ENCODE peak calls at places on chromosomes 1 and 21, in ten cellular contexts. X, E, A, C, F, M, P, T, N and Q are unnamed samples.

GRCh38 chr1:171017431-171017830 is 73.3 kb upstream of the FMO3 start:
- DNase-seq in T (no peak), E (no peak), X (no peak), F (no peak), M (no peak), N (no peak), P (no peak), A (no peak), C (no peak), Q (no peak)

GRCh38 chr1:222711319-222712252 is 705 bp downstream of the AIDA start:
- DNase-seq in E (peak; percentile 63), F (peak; percentile 45), X (peak; percentile 46), N (peak; percentile 35), M (no peak), T (peak; percentile 64), C (peak; percentile 22), P (peak; percentile 47), A (peak; percentile 44), Q (peak; percentile 58)

GRCh38 chr21:36968414-36968813 is 1.9 kb upstream of the HLCS start:
- DNase-seq in C (no peak), X (no peak), E (no peak), T (no peak), P (no peak), F (no peak), N (no peak), M (no peak), A (no peak), Q (no peak)

GRCh38 chr1:9296850-9297249 is 4.2 kb downstream of the SPSB1 start:
- DNase-seq in M (no peak), C (no peak), A (no peak), F (no peak), P (no peak), T (no peak), N (no peak), X (no peak), E (no peak), Q (no peak)

GRCh38 chr1:203153989-203154821 is 21.4 kb downstream of the MYBPH start:
- DNase-seq in P (no peak), E (peak; percentile 29), F (no peak), N (no peak), A (no peak), T (no peak), M (peak; percentile 14), X (no peak), C (no peak), Q (no peak)

GRCh38 chr1:101506541-101507164 is 269.8 kb downstream of the S1PR1 start:
- DNase-seq in N (no peak), F (no peak), P (peak; percentile 46), A (peak; percentile 15), M (peak; percentile 2), X (no peak), C (no peak), T (no peak), E (peak; percentile 37), Q (no peak)

GRCh38 chr1:12594966-12595838 is 22.8 kb downstream of the DHRS3 start:
- DNase-seq in T (peak; percentile 86), A (no peak), E (peak; percentile 78), N (no peak), C (no peak), F (no peak), M (no peak), P (no peak), X (no peak), Q (peak; percentile 78)

GRCh38 chr1:46484783-46485490 is 4.7 kb upstream of the DMBX1 start:
- DNase-seq in N (no peak), F (no peak), T (no peak), X (no peak), M (no peak), C (no peak), A (no peak), P (no peak), E (no peak), Q (no peak)

GRCh38 chr21:43361127-43361492 is 65.8 kb downstream of the SIK1 start:
- DNase-seq in T (no peak), P (no peak), E (peak; percentile 64), C (no peak), A (no peak), F (no peak), X (no peak), N (no peak), M (no peak), Q (no peak)

GRCh38 chr1:21175670-21176581 is 771 bp downstream of the EIF4G3 start:
- DNase-seq in A (peak; percentile 30), E (no peak), T (peak; percentile 68), P (no peak), F (peak; percentile 34), X (peak; percentile 61), C (no peak), N (no peak), M (no peak), Q (peak; percentile 53)

GRCh38 chr1:65681101-65681500 is 111.6 kb upstream of the PDE4B start:
- DNase-seq in A (no peak), X (no peak), C (no peak), M (peak; percentile 55), E (peak; percentile 50), P (no peak), F (no peak), N (no peak), T (no peak), Q (no peak)

GRCh38 chr1:25563330-25564215 is 20.2 kb downstream of the LDLRAP1 start:
- DNase-seq in C (no peak), E (no peak), N (no peak), T (no peak), A (no peak), F (no peak), P (no peak), M (no peak), X (no peak), Q (no peak)

GRCh38 chr1:224175615-224176014 is 7.4 kb upstream of the DEGS1 start:
- DNase-seq in N (no peak), F (no peak), A (no peak), P (no peak), E (peak; percentile 12), C (no peak), T (peak; percentile 76), M (no peak), X (no peak), Q (no peak)

GRCh38 chr21:38847556-38847955 is 41.8 kb downstream of the ETS2 start:
- DNase-seq in E (no peak), A (no peak), X (no peak), P (no peak), T (no peak), C (no peak), F (no peak), M (no peak), N (no peak), Q (no peak)

GRCh38 chr1:31214316-31215082 is 25.2 kb downstream of the NKAIN1 start:
- DNase-seq in N (no peak), A (no peak), F (no peak), T (peak; percentile 40), X (no peak), E (no peak), M (no peak), P (no peak), C (no peak), Q (no peak)

GRCh38 chr1:229952670-229953520 is 114.1 kb upstream of the GALNT2 start:
- DNase-seq in X (no peak), C (no peak), M (no peak), E (no peak), F (no peak), T (no peak), A (no peak), P (no peak), N (no peak), Q (no peak)

GRCh38 chr1:224579526-224579925 is 36.6 kb upstream of the CNIH3 start:
- DNase-seq in F (no peak), X (no peak), T (no peak), A (no peak), C (no peak), M (peak; percentile 22), P (no peak), N (no peak), E (no peak), Q (no peak)

GRCh38 chr1:202858306-202858705 is 30.6 kb downstream of the RABIF start:
- DNase-seq in F (no peak), X (no peak), A (no peak), N (peak; percentile 61), C (no peak), T (peak; percentile 73), E (peak; percentile 82), P (no peak), M (no peak), Q (no peak)

GRCh38 chr1:65717815-65718454 is 74.8 kb upstream of the PDE4B start:
- DNase-seq in P (peak; percentile 13), A (no peak), E (peak; percentile 56), X (no peak), M (peak; percentile 26), N (no peak), C (no peak), F (no peak), T (no peak), Q (no peak)

GRCh38 chr1:151990856-151991198 is 2.8 kb downstream of the S100A10 start:
- DNase-seq in P (peak; percentile 64), M (peak; percentile 45), X (no peak), T (no peak), A (no peak), F (no peak), E (peak; percentile 56), C (no peak), N (no peak), Q (no peak)

GRCh38 chr1:85048296-85049064 is at the start of gene MCOLN3:
- DNase-seq in C (no peak), F (no peak), X (peak; percentile 31), M (no peak), A (peak; percentile 9), N (no peak), P (no peak), T (peak; percentile 58), E (no peak), Q (peak; percentile 85)

GRCh38 chr1:55718758-55719671 is 503.9 kb upstream of the USP24 start:
- DNase-seq in X (no peak), T (peak; percentile 75), M (peak; percentile 99), N (no peak), C (no peak), E (peak; percentile 100), A (no peak), F (no peak), P (no peak), Q (peak; percentile 21)

GRCh38 chr1:172588296-172589291 is 55.6 kb downstream of the SUCO start:
- DNase-seq in F (no peak), M (peak; percentile 83), E (peak; percentile 74), T (no peak), X (no peak), A (no peak), C (no peak), N (no peak), P (no peak), Q (no peak)

GRCh38 chr1:180112091-180112490 is 42.6 kb upstream of the QSOX1 start:
- DNase-seq in A (no peak), T (no peak), C (no peak), E (no peak), P (no peak), M (no peak), N (no peak), F (no peak), X (no peak), Q (no peak)